ENCODE peak calls at places on chromosomes 6 and 20, in ten cellular contexts. One of them, this sample, is unnamed.

GRCh38 chr6:67717281-67717680 is 917.8 kb upstream of the ADGRB3 start:
- DNase-seq in upper lobe of right lung: no peak
- DNase-seq in GM23248: no peak
- DNase-seq in uterus: no peak
- DNase-seq in tibial artery: no peak
- DNase-seq in A549: no peak
- DNase-seq in naive thymus-derived CD4-positive, alpha-beta T cell: no peak
- DNase-seq in psoas muscle: no peak
- DNase-seq in kidney: no peak
- DNase-seq in SJSA1: no peak
- DNase-seq in this sample: no peak

GRCh38 chr6:15495375-15495901 is 167.4 kb downstream of the DTNBP1 start:
- DNase-seq in naive thymus-derived CD4-positive, alpha-beta T cell: no peak
- DNase-seq in kidney: no peak
- DNase-seq in SJSA1: no peak
- DNase-seq in GM23248: peak; percentile 43
- DNase-seq in uterus: no peak
- DNase-seq in tibial artery: no peak
- DNase-seq in psoas muscle: peak; percentile 79
- DNase-seq in A549: no peak
- DNase-seq in upper lobe of right lung: no peak
- DNase-seq in this sample: no peak

GRCh38 chr20:47735412-47736400 is 49.6 kb downstream of the SULF2 start:
- DNase-seq in tibial artery: peak; percentile 40
- DNase-seq in GM23248: no peak
- DNase-seq in A549: no peak
- DNase-seq in SJSA1: no peak
- DNase-seq in kidney: peak; percentile 70
- DNase-seq in psoas muscle: peak; percentile 36
- DNase-seq in uterus: no peak
- DNase-seq in naive thymus-derived CD4-positive, alpha-beta T cell: no peak
- DNase-seq in upper lobe of right lung: peak; percentile 79
- DNase-seq in this sample: no peak

GRCh38 chr6:149965191-149966020 is 1.7 kb downstream of the ULBP1 start:
- DNase-seq in SJSA1: no peak
- DNase-seq in psoas muscle: no peak
- DNase-seq in kidney: no peak
- DNase-seq in upper lobe of right lung: no peak
- DNase-seq in tibial artery: no peak
- DNase-seq in naive thymus-derived CD4-positive, alpha-beta T cell: no peak
- DNase-seq in A549: no peak
- DNase-seq in GM23248: no peak
- DNase-seq in uterus: no peak
- DNase-seq in this sample: no peak

GRCh38 chr20:3613821-3614440 is 49.3 kb downstream of the GFRA4 start:
- DNase-seq in psoas muscle: no peak
- DNase-seq in A549: no peak
- DNase-seq in tibial artery: no peak
- DNase-seq in GM23248: peak; percentile 56
- DNase-seq in SJSA1: no peak
- DNase-seq in kidney: no peak
- DNase-seq in upper lobe of right lung: no peak
- DNase-seq in uterus: no peak
- DNase-seq in naive thymus-derived CD4-positive, alpha-beta T cell: no peak
- DNase-seq in this sample: no peak

GRCh38 chr6:21874372-21874771 is 280.8 kb downstream of the SOX4 start:
- DNase-seq in A549: no peak
- DNase-seq in kidney: no peak
- DNase-seq in naive thymus-derived CD4-positive, alpha-beta T cell: no peak
- DNase-seq in SJSA1: no peak
- DNase-seq in upper lobe of right lung: no peak
- DNase-seq in GM23248: no peak
- DNase-seq in tibial artery: no peak
- DNase-seq in psoas muscle: no peak
- DNase-seq in uterus: no peak
- DNase-seq in this sample: no peak

GRCh38 chr6:22785036-22785435 is 215.7 kb downstream of the HDGFL1 start:
- DNase-seq in upper lobe of right lung: no peak
- DNase-seq in uterus: no peak
- DNase-seq in SJSA1: no peak
- DNase-seq in kidney: no peak
- DNase-seq in psoas muscle: no peak
- DNase-seq in tibial artery: no peak
- DNase-seq in naive thymus-derived CD4-positive, alpha-beta T cell: no peak
- DNase-seq in A549: no peak
- DNase-seq in GM23248: no peak
- DNase-seq in this sample: no peak

GRCh38 chr6:89146748-89147715 is 1.2 kb downstream of the PM20D2 start:
- DNase-seq in naive thymus-derived CD4-positive, alpha-beta T cell: no peak
- DNase-seq in psoas muscle: no peak
- DNase-seq in GM23248: peak; percentile 43
- DNase-seq in A549: peak; percentile 6
- DNase-seq in tibial artery: no peak
- DNase-seq in upper lobe of right lung: no peak
- DNase-seq in uterus: no peak
- DNase-seq in kidney: no peak
- DNase-seq in SJSA1: peak; percentile 86
- DNase-seq in this sample: no peak

GRCh38 chr6:28643017-28643740 is 117.5 kb downstream of the GPX5 start:
- DNase-seq in SJSA1: peak; percentile 54
- DNase-seq in kidney: no peak
- DNase-seq in tibial artery: no peak
- DNase-seq in GM23248: peak; percentile 73
- DNase-seq in uterus: no peak
- DNase-seq in psoas muscle: no peak
- DNase-seq in naive thymus-derived CD4-positive, alpha-beta T cell: peak; percentile 31
- DNase-seq in upper lobe of right lung: no peak
- DNase-seq in A549: no peak
- DNase-seq in this sample: no peak

GRCh38 chr6:52410979-52411378 is 9.2 kb upstream of the EFHC1 start:
- DNase-seq in upper lobe of right lung: no peak
- DNase-seq in A549: no peak
- DNase-seq in naive thymus-derived CD4-positive, alpha-beta T cell: no peak
- DNase-seq in psoas muscle: no peak
- DNase-seq in SJSA1: no peak
- DNase-seq in uterus: no peak
- DNase-seq in tibial artery: no peak
- DNase-seq in kidney: no peak
- DNase-seq in GM23248: no peak
- DNase-seq in this sample: no peak

GRCh38 chr20:62723351-62723750 is 14.7 kb downstream of the NTSR1 start:
- DNase-seq in kidney: peak; percentile 67
- DNase-seq in A549: no peak
- DNase-seq in GM23248: no peak
- DNase-seq in tibial artery: no peak
- DNase-seq in upper lobe of right lung: no peak
- DNase-seq in uterus: no peak
- DNase-seq in naive thymus-derived CD4-positive, alpha-beta T cell: no peak
- DNase-seq in psoas muscle: peak; percentile 41
- DNase-seq in SJSA1: no peak
- DNase-seq in this sample: no peak

GRCh38 chr6:37005061-37005810 is at the start of gene FGD2:
- DNase-seq in kidney: no peak
- DNase-seq in upper lobe of right lung: no peak
- DNase-seq in uterus: no peak
- DNase-seq in psoas muscle: no peak
- DNase-seq in A549: no peak
- DNase-seq in SJSA1: no peak
- DNase-seq in naive thymus-derived CD4-positive, alpha-beta T cell: no peak
- DNase-seq in GM23248: no peak
- DNase-seq in tibial artery: peak; percentile 35
- DNase-seq in this sample: no peak

GRCh38 chr20:31473331-31474096 is 1.4 kb downstream of the DEFB124 start:
- DNase-seq in upper lobe of right lung: no peak
- DNase-seq in SJSA1: no peak
- DNase-seq in kidney: no peak
- DNase-seq in GM23248: peak; percentile 6
- DNase-seq in naive thymus-derived CD4-positive, alpha-beta T cell: no peak
- DNase-seq in uterus: no peak
- DNase-seq in tibial artery: no peak
- DNase-seq in psoas muscle: no peak
- DNase-seq in A549: no peak
- DNase-seq in this sample: peak; percentile 34

GRCh38 chr6:14499804-14500203 is 382.2 kb downstream of the CD83 start:
- DNase-seq in GM23248: peak; percentile 90
- DNase-seq in upper lobe of right lung: no peak
- DNase-seq in uterus: no peak
- DNase-seq in naive thymus-derived CD4-positive, alpha-beta T cell: no peak
- DNase-seq in SJSA1: peak; percentile 66
- DNase-seq in tibial artery: no peak
- DNase-seq in psoas muscle: no peak
- DNase-seq in kidney: no peak
- DNase-seq in A549: no peak
- DNase-seq in this sample: no peak

GRCh38 chr6:39440039-39440426 is 117.5 kb upstream of the KCNK16 start:
- DNase-seq in GM23248: peak; percentile 74
- DNase-seq in tibial artery: no peak
- DNase-seq in upper lobe of right lung: no peak
- DNase-seq in SJSA1: no peak
- DNase-seq in kidney: no peak
- DNase-seq in A549: no peak
- DNase-seq in uterus: no peak
- DNase-seq in naive thymus-derived CD4-positive, alpha-beta T cell: no peak
- DNase-seq in psoas muscle: no peak
- DNase-seq in this sample: no peak

GRCh38 chr6:12291785-12292604 is 1.8 kb downstream of the EDN1 start:
- DNase-seq in SJSA1: peak; percentile 74
- DNase-seq in GM23248: peak; percentile 56
- DNase-seq in naive thymus-derived CD4-positive, alpha-beta T cell: no peak
- DNase-seq in A549: no peak
- DNase-seq in kidney: no peak
- DNase-seq in tibial artery: no peak
- DNase-seq in psoas muscle: no peak
- DNase-seq in upper lobe of right lung: no peak
- DNase-seq in uterus: no peak
- DNase-seq in this sample: no peak

GRCh38 chr6:113758214-113758613 is 98.9 kb upstream of the MARCKS start:
- DNase-seq in tibial artery: no peak
- DNase-seq in uterus: no peak
- DNase-seq in SJSA1: no peak
- DNase-seq in psoas muscle: no peak
- DNase-seq in A549: no peak
- DNase-seq in kidney: no peak
- DNase-seq in naive thymus-derived CD4-positive, alpha-beta T cell: no peak
- DNase-seq in GM23248: no peak
- DNase-seq in upper lobe of right lung: no peak
- DNase-seq in this sample: no peak

GRCh38 chr6:70901324-70901723 is 55.5 kb downstream of the B3GAT2 start:
- DNase-seq in kidney: no peak
- DNase-seq in uterus: no peak
- DNase-seq in naive thymus-derived CD4-positive, alpha-beta T cell: no peak
- DNase-seq in tibial artery: no peak
- DNase-seq in GM23248: no peak
- DNase-seq in A549: no peak
- DNase-seq in SJSA1: no peak
- DNase-seq in psoas muscle: no peak
- DNase-seq in upper lobe of right lung: no peak
- DNase-seq in this sample: no peak

GRCh38 chr20:59723108-59723500 is 118.8 kb downstream of the PHACTR3 start:
- DNase-seq in A549: no peak
- DNase-seq in SJSA1: no peak
- DNase-seq in naive thymus-derived CD4-positive, alpha-beta T cell: no peak
- DNase-seq in uterus: no peak
- DNase-seq in psoas muscle: no peak
- DNase-seq in tibial artery: no peak
- DNase-seq in upper lobe of right lung: no peak
- DNase-seq in GM23248: no peak
- DNase-seq in kidney: no peak
- DNase-seq in this sample: no peak
- H3K9me3 ChIP-seq in A549: no peaks in the 10 kb centered on the region
- H3K9me3 ChIP-seq in SJSA1: no peaks in the 10 kb centered on the region
- H3K9me3 ChIP-seq in naive thymus-derived CD4-positive, alpha-beta T cell: no peaks in the 10 kb centered on the region
- H3K9me3 ChIP-seq in uterus: no peaks in the 10 kb centered on the region
- H3K9me3 ChIP-seq in psoas muscle: no peaks in the 10 kb centered on the region
- H3K9me3 ChIP-seq in tibial artery: no peaks in the 10 kb centered on the region
- H3K9me3 ChIP-seq in upper lobe of right lung: no peaks in the 10 kb centered on the region
- H3K9me3 ChIP-seq in GM23248: no peaks in the 10 kb centered on the region
- H3K9me3 ChIP-seq in kidney: no peaks in the 10 kb centered on the region
- H3K9me3 ChIP-seq in this sample: no peaks in the 10 kb centered on the region

GRCh38 chr20:52993091-52993490 is 20.9 kb downstream of the TSHZ2 start:
- DNase-seq in uterus: no peak
- DNase-seq in tibial artery: no peak
- DNase-seq in psoas muscle: no peak
- DNase-seq in SJSA1: no peak
- DNase-seq in A549: no peak
- DNase-seq in naive thymus-derived CD4-positive, alpha-beta T cell: no peak
- DNase-seq in GM23248: no peak
- DNase-seq in kidney: no peak
- DNase-seq in upper lobe of right lung: no peak
- DNase-seq in this sample: no peak
- H3K27ac ChIP-seq in uterus: peak overlapping the region; percentile 77
- H3K27ac ChIP-seq in tibial artery: no peak overlapping the region
- H3K27ac ChIP-seq in psoas muscle: no peak overlapping the region
- H3K27ac ChIP-seq in SJSA1: no peak overlapping the region
- H3K27ac ChIP-seq in A549: no peak overlapping the region
- H3K27ac ChIP-seq in naive thymus-derived CD4-positive, alpha-beta T cell: no peak overlapping the region
- H3K27ac ChIP-seq in GM23248: peak overlapping the region; percentile 17
- H3K27ac ChIP-seq in kidney: no peak overlapping the region
- H3K27ac ChIP-seq in upper lobe of right lung: no peak overlapping the region
- H3K27ac ChIP-seq in this sample: no peak overlapping the region

GRCh38 chr6:158812611-158813010 is 6.6 kb downstream of the EZR start:
- DNase-seq in upper lobe of right lung: no peak
- DNase-seq in naive thymus-derived CD4-positive, alpha-beta T cell: no peak
- DNase-seq in tibial artery: no peak
- DNase-seq in uterus: peak; percentile 4
- DNase-seq in SJSA1: no peak
- DNase-seq in GM23248: no peak
- DNase-seq in A549: no peak
- DNase-seq in psoas muscle: no peak
- DNase-seq in kidney: no peak
- DNase-seq in this sample: no peak
- H3K4me1 ChIP-seq in upper lobe of right lung: peaks cover 75% of the 10 kb centered on the region
- H3K4me1 ChIP-seq in naive thymus-derived CD4-positive, alpha-beta T cell: peaks cover 80% of the 10 kb centered on the region
- H3K4me1 ChIP-seq in tibial artery: peaks cover 31% of the 10 kb centered on the region
- H3K4me1 ChIP-seq in uterus: peaks cover 3% of the 10 kb centered on the region
- H3K4me1 ChIP-seq in SJSA1: peaks cover 29% of the 10 kb centered on the region
- H3K4me1 ChIP-seq in GM23248: peaks cover 27% of the 10 kb centered on the region
- H3K4me1 ChIP-seq in A549: peaks cover 85% of the 10 kb centered on the region
- H3K4me1 ChIP-seq in psoas muscle: peaks cover 19% of the 10 kb centered on the region
- H3K4me1 ChIP-seq in kidney: peaks cover 37% of the 10 kb centered on the region
- H3K4me1 ChIP-seq in this sample: peaks cover 83% of the 10 kb centered on the region

GRCh38 chr20:39600156-39600555 is 638.0 kb downstream of the DHX35 start:
- DNase-seq in SJSA1: no peak
- DNase-seq in upper lobe of right lung: no peak
- DNase-seq in A549: no peak
- DNase-seq in naive thymus-derived CD4-positive, alpha-beta T cell: no peak
- DNase-seq in uterus: no peak
- DNase-seq in GM23248: no peak
- DNase-seq in psoas muscle: no peak
- DNase-seq in kidney: no peak
- DNase-seq in tibial artery: no peak
- DNase-seq in this sample: no peak
- H3K9me3 ChIP-seq in SJSA1: no peaks in the 10 kb centered on the region
- H3K9me3 ChIP-seq in upper lobe of right lung: no peaks in the 10 kb centered on the region
- H3K9me3 ChIP-seq in A549: no peaks in the 10 kb centered on the region
- H3K9me3 ChIP-seq in naive thymus-derived CD4-positive, alpha-beta T cell: no peaks in the 10 kb centered on the region
- H3K9me3 ChIP-seq in uterus: no peaks in the 10 kb centered on the region
- H3K9me3 ChIP-seq in GM23248: no peaks in the 10 kb centered on the region
- H3K9me3 ChIP-seq in psoas muscle: no peaks in the 10 kb centered on the region
- H3K9me3 ChIP-seq in kidney: no peaks in the 10 kb centered on the region
- H3K9me3 ChIP-seq in tibial artery: no peaks in the 10 kb centered on the region
- H3K9me3 ChIP-seq in this sample: no peaks in the 10 kb centered on the region